ENCODE peak calls at places on chromosomes 7 and 10, in six cellular contexts. G is NCI-H1092 treated with DMSO at 0.1 percent for 48 hours; Q is NCI-H1436; F is prostate gland; T is endothelial cell; J is effector memory CD4-positive, alpha-beta T cell. Z is an unnamed sample.

GRCh38 chr10:2925631-2926030 is 141.7 kb upstream of the PFKP start:
- DNase-seq in G (peak; percentile 21), T (peak; percentile 17), Q (peak; percentile 70), J (no peak), F (peak; percentile 65), Z (no peak)

GRCh38 chr10:120121768-120122167 is 229.2 kb downstream of the SEC23IP start:
- DNase-seq in F (no peak), T (no peak), Q (no peak), G (no peak), J (no peak), Z (no peak)

GRCh38 chr7:129188372-129188891 is at the start of gene SMO:
- DNase-seq in T (peak; percentile 57), Q (peak; percentile 16), G (no peak), J (no peak), F (no peak), Z (no peak)

GRCh38 chr10:48990226-48990625 is 50.6 kb upstream of the LRRC18 start:
- DNase-seq in Q (no peak), T (no peak), J (no peak), F (no peak), G (no peak), Z (no peak)

GRCh38 chr10:48976208-48976607 is 36.6 kb upstream of the LRRC18 start:
- DNase-seq in T (peak; percentile 35), J (no peak), F (peak; percentile 14), G (no peak), Q (no peak), Z (no peak)

GRCh38 chr7:134996097-134996550 is 9.8 kb downstream of the AGBL3 start:
- DNase-seq in F (no peak), J (no peak), Q (no peak), G (no peak), T (no peak), Z (no peak)

GRCh38 chr7:14630048-14630447 is 272.5 kb downstream of the DGKB start:
- DNase-seq in J (no peak), F (no peak), Q (no peak), G (no peak), T (no peak), Z (no peak)

GRCh38 chr7:6160191-6160623 is 112.2 kb downstream of the CYTH3 start:
- DNase-seq in G (no peak), J (no peak), Q (no peak), T (peak; percentile 78), F (peak; percentile 25), Z (peak; percentile 56)

GRCh38 chr10:131858118-131858515 is 42.7 kb upstream of the PPP2R2D start:
- DNase-seq in G (no peak), J (no peak), Q (no peak), F (no peak), T (no peak), Z (no peak)

GRCh38 chr10:32155075-32155516 is 98.9 kb upstream of the KIF5B start:
- DNase-seq in J (no peak), F (no peak), T (no peak), Q (no peak), G (no peak), Z (no peak)

GRCh38 chr7:54859545-54859944 is 100.5 kb upstream of the SEC61G start:
- DNase-seq in T (no peak), F (no peak), Q (no peak), J (no peak), G (no peak), Z (no peak)

GRCh38 chr7:83326223-83326622 is 163.5 kb upstream of the PCLO start:
- DNase-seq in Q (no peak), J (no peak), F (no peak), G (no peak), T (no peak), Z (no peak)

GRCh38 chr7:93245525-93246432 is 13.6 kb downstream of the VPS50 start:
- DNase-seq in T (no peak), F (no peak), G (peak; percentile 57), Q (peak; percentile 6), J (no peak), Z (peak; percentile 10)

GRCh38 chr7:45703373-45703821 is 129.2 kb downstream of the ADCY1 start:
- DNase-seq in J (no peak), G (no peak), T (no peak), Q (no peak), F (no peak), Z (no peak)

GRCh38 chr7:84219310-84219709 is 24.7 kb upstream of the SEMA3A start:
- DNase-seq in T (no peak), F (no peak), G (no peak), J (no peak), Q (no peak), Z (no peak)

GRCh38 chr7:70416611-70417010 is 715.3 kb upstream of the GALNT17 start:
- DNase-seq in T (no peak), G (no peak), F (no peak), J (no peak), Q (no peak), Z (peak; percentile 88)

GRCh38 chr10:5523796-5524574 is 776 bp upstream of the CALML3 start:
- DNase-seq in G (no peak), J (no peak), T (no peak), Q (no peak), F (no peak), Z (no peak)

GRCh38 chr10:89625041-89625765 is 19.8 kb downstream of the PANK1 start:
- DNase-seq in F (no peak), J (no peak), G (no peak), T (no peak), Q (no peak), Z (no peak)

GRCh38 chr7:137577184-137577583 is 233.7 kb upstream of the PTN start:
- DNase-seq in Q (no peak), T (no peak), J (no peak), G (no peak), F (no peak), Z (no peak)

GRCh38 chr10:13528875-13529713 is at the start of gene BEND7:
- DNase-seq in J (no peak), T (peak; percentile 65), F (no peak), Q (no peak), G (no peak), Z (no peak)

GRCh38 chr7:137488038-137488437 is 144.5 kb upstream of the PTN start:
- DNase-seq in G (peak; percentile 5), J (no peak), T (no peak), Q (no peak), F (no peak), Z (no peak)

GRCh38 chr10:47402681-47403301 is 18.7 kb upstream of the ZNF488 start:
- DNase-seq in F (no peak), T (no peak), J (no peak), G (no peak), Q (no peak), Z (no peak)

GRCh38 chr7:35975851-35976454 is 175.1 kb downstream of the SEPTIN7 start:
- DNase-seq in J (no peak), F (peak; percentile 73), T (peak; percentile 61), G (peak; percentile 80), Q (peak; percentile 83), Z (peak; percentile 46)

GRCh38 chr10:84004206-84004605 is 135.1 kb upstream of the GHITM start:
- DNase-seq in G (no peak), T (no peak), Q (no peak), J (no peak), F (no peak), Z (no peak)

GRCh38 chr10:129744896-129745750 is 219.0 kb downstream of the EBF3 start:
- DNase-seq in Q (no peak), T (no peak), G (no peak), J (no peak), F (no peak), Z (no peak)

GRCh38 chr7:55100172-55100961 is 81.5 kb downstream of the EGFR start:
- DNase-seq in G (peak; percentile 65), J (no peak), T (no peak), Q (peak; percentile 82), F (peak; percentile 58), Z (peak; percentile 94)

GRCh38 chr7:74289660-74290589 is 718 bp downstream of the CLIP2 start:
- DNase-seq in G (no peak), F (no peak), T (peak; percentile 17), J (peak; percentile 6), Q (no peak), Z (no peak)

GRCh38 chr10:102117391-102118159 is 2.6 kb downstream of the LDB1 start:
- DNase-seq in T (peak; percentile 42), G (peak; percentile 81), Q (peak; percentile 81), F (peak; percentile 82), J (peak; percentile 44), Z (peak; percentile 77)

GRCh38 chr10:4262870-4263269 is 477.9 kb upstream of the KLF6 start:
- DNase-seq in J (no peak), Q (no peak), T (no peak), G (no peak), F (no peak), Z (no peak)

GRCh38 chr10:90125406-90125805 is 424.0 kb downstream of the KIF20B start:
- DNase-seq in G (peak; percentile 28), Q (no peak), J (no peak), F (no peak), T (no peak), Z (no peak)

GRCh38 chr7:43756368-43757072 is 2.0 kb upstream of the BLVRA start:
- DNase-seq in J (no peak), Q (no peak), G (no peak), F (no peak), T (no peak), Z (no peak)